ENCODE peak calls at places on chromosomes 2 and 18, in ten cellular contexts. E, J, R, N, L, V, U, C, Q and Z are unnamed samples.
A peak's percentile ranks its signal among the peaks of the same experiment; 100 is the strongest.

GRCh38 chr2:160332318-160332717 is 132.2 kb upstream of the ITGB6 start:
- DNase-seq in E (no peak), J (no peak), R (no peak), N (no peak), L (no peak), V (no peak), U (no peak), C (no peak), Q (peak; percentile 37), Z (no peak)

GRCh38 chr2:164803772-164804466 is 37.7 kb downstream of the COBLL1 start:
- DNase-seq in E (no peak), J (no peak), R (no peak), N (no peak), L (no peak), V (no peak), U (no peak), C (no peak), Q (no peak), Z (no peak)

GRCh38 chr2:239735131-239735828 is 289.9 kb downstream of the NDUFA10 start:
- DNase-seq in E (no peak), J (no peak), R (peak; percentile 38), N (no peak), L (peak; percentile 72), V (peak; percentile 79), U (no peak), C (no peak), Q (no peak), Z (no peak)

GRCh38 chr18:32440478-32440877 is 30.2 kb downstream of the GAREM1 start:
- DNase-seq in E (no peak), J (no peak), R (no peak), N (no peak), L (no peak), V (no peak), U (no peak), C (no peak), Q (no peak), Z (no peak)

GRCh38 chr18:62603979-62604378 is 81.2 kb downstream of the ZCCHC2 start:
- DNase-seq in E (no peak), J (no peak), R (no peak), N (no peak), L (no peak), V (no peak), U (no peak), C (no peak), Q (no peak), Z (no peak)

GRCh38 chr18:70709720-70710119 is 420.9 kb downstream of the SOCS6 start:
- DNase-seq in E (no peak), J (no peak), R (no peak), N (no peak), L (no peak), V (no peak), U (no peak), C (no peak), Q (no peak), Z (no peak)

GRCh38 chr2:207483066-207483465 is 46.7 kb upstream of the CREB1 start:
- DNase-seq in E (no peak), J (no peak), R (no peak), N (no peak), L (no peak), V (no peak), U (no peak), C (no peak), Q (peak; percentile 9), Z (no peak)

GRCh38 chr2:170929686-170930050 is 615 bp downstream of the GORASP2 start:
- DNase-seq in E (peak; percentile 68), J (peak; percentile 44), R (no peak), N (peak; percentile 49), L (peak; percentile 93), V (no peak), U (peak; percentile 73), C (no peak), Q (peak; percentile 49), Z (no peak)

GRCh38 chr2:145156199-145156598 is 636.3 kb upstream of the ZEB2 start:
- DNase-seq in E (no peak), J (no peak), R (no peak), N (no peak), L (no peak), V (no peak), U (no peak), C (no peak), Q (no peak), Z (no peak)

GRCh38 chr2:218727502-218728165 is 17.0 kb downstream of the TTLL4 start:
- DNase-seq in E (no peak), J (no peak), R (no peak), N (peak; percentile 39), L (no peak), V (no peak), U (no peak), C (no peak), Q (peak; percentile 65), Z (no peak)

GRCh38 chr2:215517391-215517790 is 81.5 kb upstream of the FN1 start:
- DNase-seq in E (no peak), J (no peak), R (no peak), N (no peak), L (no peak), V (no peak), U (no peak), C (no peak), Q (no peak), Z (no peak)

GRCh38 chr18:3877678-3878077 is 427.7 kb downstream of the TGIF1 start:
- DNase-seq in E (no peak), J (no peak), R (no peak), N (peak; percentile 2), L (no peak), V (no peak), U (no peak), C (no peak), Q (no peak), Z (no peak)

GRCh38 chr2:177622516-177622915 is 229.9 kb downstream of the AGPS start:
- DNase-seq in E (no peak), J (no peak), R (no peak), N (no peak), L (no peak), V (peak; percentile 39), U (no peak), C (no peak), Q (peak; percentile 39), Z (no peak)

GRCh38 chr18:12326711-12327460 is 18.8 kb downstream of the TUBB6 start:
- DNase-seq in E (no peak), J (no peak), R (no peak), N (no peak), L (no peak), V (no peak), U (no peak), C (no peak), Q (no peak), Z (no peak)
- H3K27ac ChIP-seq in E (no peak overlapping the region), J (no peak overlapping the region), R (no peak overlapping the region), N (no peak overlapping the region), L (no peak overlapping the region), V (no peak overlapping the region), U (no peak overlapping the region), C (no peak overlapping the region), Q (no peak overlapping the region), Z (no peak overlapping the region)

GRCh38 chr2:28730641-28731146 is 20.9 kb upstream of the PPP1CB start:
- DNase-seq in E (no peak), J (no peak), R (no peak), N (no peak), L (no peak), V (no peak), U (no peak), C (no peak), Q (no peak), Z (no peak)
- H3K27ac ChIP-seq in E (no peak overlapping the region), J (peak overlapping the region; percentile 60), R (no peak overlapping the region), N (no peak overlapping the region), L (no peak overlapping the region), V (no peak overlapping the region), U (no peak overlapping the region), C (no peak overlapping the region), Q (no peak overlapping the region), Z (no peak overlapping the region)

GRCh38 chr2:28626891-28627421 is 124.7 kb upstream of the PPP1CB start:
- DNase-seq in E (no peak), J (peak; percentile 84), R (no peak), N (no peak), L (peak; percentile 45), V (no peak), U (no peak), C (no peak), Q (no peak), Z (no peak)
- H3K27ac ChIP-seq in E (no peak overlapping the region), J (peak overlapping the region; percentile 90), R (no peak overlapping the region), N (no peak overlapping the region), L (peak overlapping the region; percentile 9), V (peak overlapping the region; percentile 82), U (peak overlapping the region; percentile 56), C (no peak overlapping the region), Q (no peak overlapping the region), Z (no peak overlapping the region)

GRCh38 chr2:109129921-109130725 is 1.1 kb downstream of the SH3RF3 start:
- DNase-seq in E (no peak), J (no peak), R (no peak), N (no peak), L (peak; percentile 79), V (no peak), U (no peak), C (no peak), Q (peak; percentile 15), Z (peak; percentile 54)

GRCh38 chr2:109129356-109129920 is 433 bp downstream of the SH3RF3 start:
- DNase-seq in E (peak; percentile 21), J (no peak), R (no peak), N (peak; percentile 24), L (peak; percentile 85), V (no peak), U (no peak), C (no peak), Q (peak; percentile 38), Z (peak; percentile 44)

GRCh38 chr2:109128048-109128465 is 948 bp upstream of the SH3RF3 start:
- DNase-seq in E (peak; percentile 66), J (peak; percentile 72), R (peak; percentile 57), N (peak; percentile 77), L (peak; percentile 93), V (peak; percentile 78), U (peak; percentile 76), C (no peak), Q (peak; percentile 88), Z (peak; percentile 94)

GRCh38 chr2:109127556-109127955 is 1.4 kb upstream of the SH3RF3 start:
- DNase-seq in E (no peak), J (no peak), R (no peak), N (no peak), L (no peak), V (no peak), U (no peak), C (no peak), Q (no peak), Z (no peak)

DNA sequence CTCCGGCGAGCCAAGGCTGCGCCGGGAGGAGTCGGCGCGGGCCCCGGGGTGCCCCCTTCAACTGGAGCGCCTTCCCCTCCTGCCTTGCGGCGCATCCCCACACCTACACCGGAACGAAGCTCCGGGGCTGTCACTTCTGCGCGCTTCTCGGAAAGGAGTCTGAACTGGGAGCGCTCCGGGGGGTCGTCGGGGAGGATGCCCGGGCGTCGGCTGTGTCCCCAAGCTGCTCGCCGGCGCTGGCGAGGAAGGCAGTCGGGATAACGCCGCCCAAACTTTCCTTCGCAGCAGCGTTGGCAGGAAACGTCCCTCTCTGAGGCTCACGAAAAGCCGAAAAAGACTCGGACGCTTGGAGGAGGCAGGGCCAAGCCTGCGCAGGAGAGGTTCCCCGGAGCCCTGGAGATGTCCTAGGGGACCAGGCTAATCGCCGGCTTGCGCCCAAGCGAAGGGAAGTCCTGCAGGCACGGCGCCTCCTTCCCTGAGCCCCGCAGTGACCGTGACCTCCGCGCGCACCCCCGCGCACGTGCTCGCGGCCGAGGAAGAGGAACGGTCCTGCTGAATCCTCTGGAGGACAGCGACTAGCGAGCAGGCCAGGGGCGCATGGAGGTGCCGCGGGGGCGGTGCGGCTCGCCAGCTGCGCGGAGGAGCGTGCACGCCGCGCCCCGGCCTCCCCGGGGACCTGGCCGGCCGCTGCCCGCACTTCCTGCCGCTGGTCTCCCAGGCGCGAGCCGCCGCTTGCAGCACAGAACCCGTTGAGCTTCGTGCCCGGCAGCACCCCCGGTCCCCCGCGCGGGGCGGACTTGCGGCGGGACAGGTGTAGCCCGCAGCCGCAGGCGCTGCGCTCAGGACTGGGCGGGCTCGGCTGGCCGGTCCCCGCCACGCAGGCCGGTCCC is at the start of gene SH3RF3:
- DNase-seq in E (peak; percentile 38), J (peak; percentile 27), R (no peak), N (peak; percentile 61), L (peak; percentile 89), V (no peak), U (peak; percentile 64), C (no peak), Q (peak; percentile 50), Z (peak; percentile 57)
- H3K27ac ChIP-seq in E (peak within 1 kb of the TSS; percentile 57), J (peak within 1 kb of the TSS; percentile 69), R (no peak within 1 kb of the TSS), N (peak within 1 kb of the TSS; percentile 44), L (no peak within 1 kb of the TSS), V (peak within 1 kb of the TSS; percentile 59), U (peak within 1 kb of the TSS; percentile 31), C (no peak within 1 kb of the TSS), Q (peak within 1 kb of the TSS; percentile 12), Z (peak within 1 kb of the TSS; percentile 75)